ENCODE peak calls at places on chromosomes 2 and 18, in ten cellular contexts. R is cardiac fibroblast, B is fibroblast of mammary gland, T is MM.1S, F is psoas muscle, W is epithelial cell of proximal tubule, M is ascending aorta, G is tibial nerve, E is lower lobe of right lung, N is endothelial cell. A is an unnamed sample.

GRCh38 chr2:190320696-190321095 is 1.1 kb upstream of the HIBCH start:
- DNase-seq in R (no peak), B (no peak), T (no peak), F (no peak), W (no peak), M (no peak), G (no peak), E (no peak), N (no peak), A (peak)

GRCh38 chr2:37350034-37350433 is 5.6 kb downstream of the QPCT start:
- DNase-seq in R (no peak), B (peak), T (peak), F (no peak), W (peak), M (no peak), G (no peak), E (no peak), N (no peak), A (no peak)

GRCh38 chr2:14427982-14428567 is 204.4 kb upstream of the LRATD1 start:
- DNase-seq in R (peak), B (peak), T (no peak), F (no peak), W (peak), M (no peak), G (no peak), E (no peak), N (no peak), A (no peak)

GRCh38 chr18:23743733-23744333 is 54.6 kb downstream of the LAMA3 start:
- DNase-seq in R (no peak), B (no peak), T (no peak), F (no peak), W (no peak), M (no peak), G (no peak), E (no peak), N (no peak), A (no peak)

GRCh38 chr2:235378261-235378660 is 115.6 kb upstream of the AGAP1 start:
- DNase-seq in R (peak), B (peak), T (no peak), F (no peak), W (no peak), M (no peak), G (no peak), E (no peak), N (no peak), A (no peak)

GRCh38 chr18:54734059-54734458 is 94.2 kb upstream of the RAB27B start:
- DNase-seq in R (peak), B (peak), T (no peak), F (no peak), W (no peak), M (no peak), G (no peak), E (no peak), N (no peak), A (no peak)

GRCh38 chr2:133197156-133197555 is 371.1 kb downstream of the NCKAP5 start:
- DNase-seq in R (no peak), B (no peak), T (no peak), F (no peak), W (no peak), M (no peak), G (no peak), E (no peak), N (no peak), A (no peak)

GRCh38 chr2:46815121-46815802 is 100.3 kb downstream of the MCFD2 start:
- DNase-seq in R (no peak), B (peak), T (no peak), F (no peak), W (no peak), M (no peak), G (no peak), E (no peak), N (no peak), A (peak)

GRCh38 chr2:212646698-212647097 is 108.1 kb upstream of the ERBB4 start:
- DNase-seq in R (peak), B (peak), T (no peak), F (no peak), W (peak), M (no peak), G (no peak), E (no peak), N (no peak), A (no peak)

GRCh38 chr2:131151398-131151797 is 46.3 kb downstream of the PLEKHB2 start:
- DNase-seq in R (no peak), B (no peak), T (no peak), F (no peak), W (no peak), M (no peak), G (no peak), E (no peak), N (no peak), A (no peak)

GRCh38 chr18:35456181-35456850 is 41.4 kb downstream of the INO80C start:
- DNase-seq in R (peak), B (peak), T (no peak), F (no peak), W (no peak), M (no peak), G (no peak), E (no peak), N (no peak), A (no peak)

GRCh38 chr18:35454803-35455202 is 43.0 kb downstream of the INO80C start:
- DNase-seq in R (no peak), B (no peak), T (no peak), F (no peak), W (no peak), M (no peak), G (no peak), E (no peak), N (no peak), A (no peak)

DNA sequence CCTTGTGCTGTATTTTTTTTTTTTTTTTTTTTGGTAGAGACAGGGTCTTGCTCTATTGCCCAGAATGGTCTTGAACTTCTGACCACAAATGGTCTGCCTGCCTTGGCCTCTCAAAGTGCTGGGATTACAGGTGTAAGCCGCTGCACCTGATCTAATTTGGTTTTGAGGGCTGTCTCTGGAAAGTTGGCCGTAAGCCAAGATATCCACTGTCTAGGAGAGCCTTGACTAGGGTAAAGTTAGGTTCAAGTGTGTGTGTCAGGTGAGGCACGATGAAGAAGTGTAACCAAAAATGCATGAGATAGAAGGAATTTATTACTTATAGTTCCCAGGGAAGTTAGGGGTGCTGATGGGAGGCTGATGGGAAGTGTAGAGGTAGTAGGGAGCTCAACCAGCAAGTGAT is 46.7 kb downstream of the INO80C start:
- DNase-seq in R (no peak), B (no peak), T (no peak), F (no peak), W (no peak), M (no peak), G (no peak), E (no peak), N (no peak), A (no peak)
- TF ChIP-seq CTCF in R (no peak), B (no peak), T (no peak), F (no peak), W (no peak), M (no peak), G (no peak), E (no peak), N (no peak), A (no peak)

GRCh38 chr2:120685403-120686297 is 50.0 kb upstream of the GLI2 start:
- DNase-seq in R (no peak), B (no peak), T (no peak), F (no peak), W (no peak), M (no peak), G (no peak), E (no peak), N (no peak), A (no peak)

GRCh38 chr2:120684225-120684624 is 51.4 kb upstream of the GLI2 start:
- DNase-seq in R (peak), B (peak), T (no peak), F (no peak), W (no peak), M (no peak), G (no peak), E (no peak), N (no peak), A (no peak)

GRCh38 chr2:120687210-120687609 is 48.5 kb upstream of the GLI2 start:
- DNase-seq in R (no peak), B (no peak), T (no peak), F (no peak), W (no peak), M (no peak), G (no peak), E (no peak), N (no peak), A (no peak)

GRCh38 chr2:120684691-120685402 is 50.8 kb upstream of the GLI2 start:
- DNase-seq in R (peak), B (peak), T (no peak), F (no peak), W (no peak), M (no peak), G (no peak), E (no peak), N (no peak), A (no peak)

GRCh38 chr2:120686511-120687168 is 49.0 kb upstream of the GLI2 start:
- DNase-seq in R (no peak), B (no peak), T (no peak), F (no peak), W (no peak), M (no peak), G (no peak), E (no peak), N (no peak), A (peak)
- TF ChIP-seq CTCF in R (peak), B (peak), T (peak), F (peak), W (peak), M (no peak), G (no peak), E (peak), N (peak), A (peak)

GRCh38 chr2:28650261-28650584 is 101.4 kb upstream of the PPP1CB start:
- DNase-seq in R (no peak), B (no peak), T (no peak), F (no peak), W (no peak), M (no peak), G (no peak), E (no peak), N (no peak), A (no peak)

GRCh38 chr2:28647682-28648081 is 103.9 kb upstream of the PPP1CB start:
- DNase-seq in R (no peak), B (no peak), T (no peak), F (no peak), W (no peak), M (no peak), G (no peak), E (no peak), N (no peak), A (no peak)

GRCh38 chr2:28649481-28650260 is 102.0 kb upstream of the PPP1CB start:
- DNase-seq in R (peak), B (peak), T (no peak), F (no peak), W (no peak), M (no peak), G (no peak), E (no peak), N (no peak), A (peak)

GRCh38 chr2:28648671-28649395 is 102.8 kb upstream of the PPP1CB start:
- DNase-seq in R (no peak), B (no peak), T (no peak), F (no peak), W (no peak), M (no peak), G (no peak), E (no peak), N (no peak), A (no peak)

GRCh38 chr2:28648147-28648546 is 103.5 kb upstream of the PPP1CB start:
- DNase-seq in R (no peak), B (no peak), T (no peak), F (no peak), W (no peak), M (no peak), G (no peak), E (no peak), N (no peak), A (peak)
- TF ChIP-seq CTCF in R (no peak), B (no peak), T (no peak), F (no peak), W (no peak), M (no peak), G (no peak), E (no peak), N (no peak), A (no peak)

GRCh38 chr2:118844261-118845004 is 3.0 kb downstream of the EN1 start:
- DNase-seq in R (no peak), B (peak), T (no peak), F (no peak), W (no peak), M (no peak), G (no peak), E (no peak), N (no peak), A (no peak)

GRCh38 chr2:118846667-118847446 is 591 bp downstream of the EN1 start:
- DNase-seq in R (no peak), B (peak), T (no peak), F (peak), W (no peak), M (no peak), G (no peak), E (no peak), N (peak), A (no peak)

GRCh38 chr2:118845843-118846666 is 1.4 kb downstream of the EN1 start:
- DNase-seq in R (no peak), B (no peak), T (no peak), F (peak), W (no peak), M (no peak), G (no peak), E (no peak), N (peak), A (no peak)

GRCh38 chr2:118843492-118844132 is 3.8 kb downstream of the EN1 start:
- DNase-seq in R (no peak), B (no peak), T (no peak), F (no peak), W (no peak), M (no peak), G (no peak), E (no peak), N (no peak), A (no peak)

DNA sequence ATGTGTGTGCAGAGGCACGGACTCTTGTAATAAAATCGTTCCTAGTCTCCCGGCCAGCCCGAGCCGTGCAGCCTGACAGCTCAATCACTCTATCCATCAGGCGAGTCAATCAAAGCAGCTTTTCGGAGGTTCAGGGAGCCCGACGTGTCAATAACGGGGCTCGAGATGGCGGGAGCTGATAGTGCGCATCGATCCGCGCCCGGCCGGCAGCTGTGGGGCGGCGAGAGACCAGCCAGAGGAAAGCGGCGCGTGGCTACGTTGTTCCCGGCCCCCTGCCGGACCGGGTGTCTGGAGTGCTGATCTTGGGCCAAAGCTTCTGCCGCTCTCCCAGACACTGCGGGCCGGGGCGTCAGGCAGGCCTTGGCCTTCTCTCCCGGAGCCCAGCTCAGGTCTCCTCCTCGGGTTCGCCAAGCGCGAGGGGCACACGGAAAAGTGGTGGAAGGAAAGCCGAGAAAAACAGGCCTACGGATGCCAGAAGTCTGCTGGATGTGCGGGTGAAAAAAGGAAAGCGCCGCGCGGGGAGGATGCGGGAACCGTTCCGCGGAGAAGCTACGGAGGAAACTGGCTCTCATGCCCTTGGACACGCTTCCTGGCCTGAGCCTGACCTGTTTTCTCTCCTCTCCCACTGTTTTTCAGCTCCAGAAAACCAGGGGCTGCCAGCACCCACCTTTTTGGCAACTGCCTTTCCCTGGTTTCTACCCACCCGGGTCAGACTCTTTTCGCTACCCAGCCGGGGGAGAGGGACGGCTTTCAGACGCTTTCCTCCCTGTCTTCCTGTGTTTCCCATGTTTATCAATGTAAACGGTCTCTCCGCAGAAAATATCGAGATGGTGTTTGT is 2.2 kb downstream of the EN1 start:
- DNase-seq in R (no peak), B (no peak), T (no peak), F (peak), W (no peak), M (no peak), G (no peak), E (no peak), N (peak), A (no peak)
- TF ChIP-seq CTCF in R (no peak), B (no peak), T (no peak), F (no peak), W (no peak), M (no peak), G (no peak), E (no peak), N (no peak), A (no peak)

GRCh38 chr18:3454365-3455089 is 4.6 kb downstream of the TGIF1 start:
- DNase-seq in R (peak), B (peak), T (peak), F (no peak), W (no peak), M (no peak), G (no peak), E (no peak), N (peak), A (peak)
- TF ChIP-seq CTCF in R (peak), B (peak), T (peak), F (peak), W (peak), M (peak), G (peak), E (peak), N (peak), A (peak)

DNA sequence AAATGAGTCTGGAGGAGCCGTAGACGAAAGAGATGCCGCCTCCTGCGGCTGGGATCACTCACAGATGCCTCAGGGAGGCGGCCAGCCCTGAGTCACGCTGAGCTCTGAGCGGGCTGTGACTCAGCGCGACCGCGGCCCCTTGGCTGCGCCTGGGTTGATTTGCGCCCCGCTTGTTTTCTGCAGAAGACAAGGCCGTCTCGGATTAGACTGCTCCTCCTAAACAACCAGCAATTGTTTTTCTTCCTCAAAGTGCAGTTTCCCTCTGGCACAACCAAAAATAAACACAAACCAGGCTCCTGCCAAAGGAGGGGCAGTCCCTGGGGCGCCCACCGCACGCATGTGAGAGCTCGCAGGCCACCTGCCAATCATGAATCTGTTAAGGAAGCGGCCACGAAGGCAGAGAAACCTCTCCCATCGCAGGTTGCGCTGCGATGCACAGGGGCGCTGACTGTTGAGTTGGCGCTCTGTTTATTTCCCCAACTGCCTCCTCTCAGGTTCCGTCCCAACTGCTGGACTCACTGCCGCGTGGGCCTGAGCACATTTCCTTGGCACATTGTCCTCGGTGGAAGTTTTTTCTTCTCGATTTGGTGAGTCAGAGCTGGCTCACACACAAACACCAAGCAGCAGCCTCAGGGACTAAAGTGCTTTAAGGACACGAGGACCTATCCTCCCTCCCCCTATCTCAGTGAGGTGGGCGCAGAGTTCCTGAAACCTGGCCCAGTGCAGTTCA is 85.2 kb upstream of the NDUFV2 start:
- DNase-seq in R (peak), B (peak), T (peak), F (peak), W (no peak), M (peak), G (peak), E (peak), N (no peak), A (peak)
- TF ChIP-seq CTCF in R (no peak), B (no peak), T (no peak), F (no peak), W (no peak), M (no peak), G (no peak), E (no peak), N (no peak), A (no peak)

GRCh38 chr2:150145312-150145711 is 342.2 kb downstream of the RND3 start:
- DNase-seq in R (no peak), B (no peak), T (no peak), F (no peak), W (no peak), M (no peak), G (no peak), E (no peak), N (no peak), A (no peak)
- TF ChIP-seq CTCF in R (no peak), B (no peak), T (no peak), F (no peak), W (no peak), M (no peak), G (no peak), E (no peak), N (no peak), A (no peak)

GRCh38 chr2:61135510-61135909 is 26.5 kb upstream of the C2orf74 start:
- DNase-seq in R (peak), B (peak), T (peak), F (no peak), W (no peak), M (no peak), G (no peak), E (no peak), N (no peak), A (no peak)
- TF ChIP-seq CTCF in R (peak), B (peak), T (peak), F (peak), W (peak), M (no peak), G (peak), E (peak), N (no peak), A (no peak)

GRCh38 chr2:137096187-137096586 is 330.8 kb downstream of the THSD7B start:
- DNase-seq in R (no peak), B (no peak), T (no peak), F (no peak), W (no peak), M (no peak), G (no peak), E (no peak), N (no peak), A (no peak)

GRCh38 chr2:137091704-137092103 is 326.4 kb downstream of the THSD7B start:
- DNase-seq in R (peak), B (peak), T (no peak), F (no peak), W (no peak), M (no peak), G (no peak), E (no peak), N (no peak), A (no peak)

GRCh38 chr2:137093116-137093515 is 327.8 kb downstream of the THSD7B start:
- DNase-seq in R (no peak), B (no peak), T (no peak), F (no peak), W (no peak), M (no peak), G (no peak), E (no peak), N (no peak), A (no peak)

GRCh38 chr2:137096693-137097092 is 331.3 kb downstream of the THSD7B start:
- DNase-seq in R (no peak), B (no peak), T (no peak), F (no peak), W (no peak), M (no peak), G (no peak), E (no peak), N (no peak), A (no peak)
- TF ChIP-seq CTCF in R (peak), B (no peak), T (peak), F (no peak), W (peak), M (no peak), G (no peak), E (no peak), N (no peak), A (no peak)